ENCODE peak calls at places on chromosomes 1 and 21, in four cellular contexts. E is fibroblast of lung, M is brain microvascular endothelial cell, R is nephron progenitor cell. T is an unnamed sample.

GRCh38 chr1:186102559-186103148 is 272.4 kb downstream of the TPR start:
- DNase-seq in E (peak; percentile 94), M (peak; percentile 92), R (no peak), T (no peak)

GRCh38 chr1:62716397-62716796 is 28.2 kb upstream of the DOCK7 start:
- DNase-seq in E (no peak), M (no peak), R (no peak), T (peak; percentile 57)

GRCh38 chr1:62725255-62725654 is 37.1 kb upstream of the DOCK7 start:
- DNase-seq in E (peak; percentile 86), M (peak; percentile 20), R (no peak), T (no peak)

GRCh38 chr1:167430849-167431242 is 87.5 kb downstream of the CD247 start:
- DNase-seq in E (no peak), M (no peak), R (no peak), T (no peak)

GRCh38 chr1:245956225-245956624 is 550.9 kb downstream of the SMYD3 start:
- DNase-seq in E (peak; percentile 45), M (peak; percentile 31), R (no peak), T (no peak)

GRCh38 chr1:193240609-193241008 is 54.2 kb upstream of the B3GALT2 start:
- DNase-seq in E (no peak), M (no peak), R (no peak), T (no peak)

GRCh38 chr21:34886554-34887385 is 162.3 kb downstream of the RUNX1 start:
- DNase-seq in E (no peak), M (no peak), R (peak; percentile 67), T (peak; percentile 29)

GRCh38 chr1:32967863-32968571 is 3.4 kb upstream of the RNF19B start:
- DNase-seq in E (peak; percentile 75), M (peak; percentile 32), R (no peak), T (no peak)

GRCh38 chr1:18923721-18924610 is 21.6 kb upstream of the ALDH4A1 start:
- DNase-seq in E (no peak), M (no peak), R (no peak), T (no peak)

DNA sequence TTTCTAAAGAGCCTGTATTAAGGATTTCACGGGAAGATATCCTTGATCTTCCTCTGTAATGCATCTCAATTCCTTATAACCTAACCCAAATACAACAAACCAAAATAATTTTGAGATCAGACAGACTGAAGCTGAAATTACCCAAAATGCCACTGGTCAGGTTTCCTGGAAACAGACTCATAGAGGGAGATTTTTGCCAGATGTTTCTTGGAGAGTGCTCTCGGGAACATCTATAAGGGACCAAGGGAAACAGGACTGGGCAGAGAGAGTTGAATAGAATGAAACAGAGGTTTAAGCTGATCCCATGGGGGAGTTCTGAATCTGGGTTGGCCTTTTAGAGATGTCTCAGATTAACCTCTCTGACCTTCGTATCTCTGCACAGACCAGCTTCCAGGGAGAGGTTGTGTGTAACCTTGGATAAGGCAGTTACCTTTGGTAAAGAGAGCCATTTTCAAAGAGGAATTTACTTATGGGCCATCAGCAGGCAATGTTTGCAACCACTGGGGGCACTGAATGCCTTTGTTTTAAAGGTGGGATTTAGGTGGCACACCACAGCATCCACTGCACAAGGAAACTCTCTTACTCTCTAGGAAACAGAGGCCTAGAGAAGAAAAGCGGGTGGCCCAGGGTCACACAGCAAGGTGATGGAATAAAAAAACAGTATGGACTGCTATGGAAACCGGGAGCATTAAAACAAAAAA is 130.8 kb upstream of the SGIP1 start:
- DNase-seq in E (no peak), M (no peak), R (no peak), T (no peak)
- TF ChIP-seq CTCF in E (no peak), M (peak; percentile 19), R (no peak), T (no peak)

GRCh38 chr1:214541693-214542092 is 9.7 kb downstream of the PTPN14 start:
- DNase-seq in E (no peak), M (no peak), R (no peak), T (no peak)

GRCh38 chr1:214540324-214540723 is 11.1 kb downstream of the PTPN14 start:
- DNase-seq in E (no peak), M (no peak), R (no peak), T (no peak)

GRCh38 chr1:214538497-214538896 is 12.9 kb downstream of the PTPN14 start:
- DNase-seq in E (peak; percentile 23), M (no peak), R (no peak), T (no peak)

GRCh38 chr1:214542275-214543199 is 8.9 kb downstream of the PTPN14 start:
- DNase-seq in E (no peak), M (no peak), R (peak; percentile 17), T (no peak)

DNA sequence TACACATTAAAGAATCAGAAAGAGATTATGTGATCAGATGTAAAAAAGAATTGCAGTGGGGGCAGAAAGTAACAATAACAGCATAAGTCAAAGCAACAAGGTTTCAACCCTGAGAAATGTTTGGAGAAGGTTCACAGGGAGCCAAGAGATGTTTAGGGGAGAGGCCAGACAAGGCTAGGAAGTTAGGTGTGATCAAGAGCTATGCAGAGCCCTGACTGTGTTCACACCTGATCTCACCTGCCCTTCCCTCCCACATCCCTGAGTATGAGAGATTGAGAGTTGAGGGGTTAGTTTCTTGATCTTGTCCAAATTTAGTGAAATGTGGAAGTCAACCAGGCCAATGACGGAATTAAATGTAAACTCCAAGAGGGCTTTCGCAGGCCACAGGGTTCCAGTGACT is 10.2 kb downstream of the PTPN14 start:
- DNase-seq in E (no peak), M (no peak), R (no peak), T (no peak)
- TF ChIP-seq CTCF in E (no peak), M (no peak), R (no peak), T (no peak)

GRCh38 chr1:203120325-203121138 is 7.0 kb upstream of the ADORA1 start:
- DNase-seq in E (no peak), M (no peak), R (no peak), T (no peak)

GRCh38 chr1:203121186-203122015 is 6.1 kb upstream of the ADORA1 start:
- DNase-seq in E (no peak), M (no peak), R (no peak), T (no peak)

GRCh38 chr1:203114202-203114601 is 13.3 kb upstream of the ADORA1 start:
- DNase-seq in E (no peak), M (no peak), R (no peak), T (no peak)

GRCh38 chr1:203116048-203116810 is 11.3 kb upstream of the ADORA1 start:
- DNase-seq in E (no peak), M (no peak), R (no peak), T (no peak)

DNA sequence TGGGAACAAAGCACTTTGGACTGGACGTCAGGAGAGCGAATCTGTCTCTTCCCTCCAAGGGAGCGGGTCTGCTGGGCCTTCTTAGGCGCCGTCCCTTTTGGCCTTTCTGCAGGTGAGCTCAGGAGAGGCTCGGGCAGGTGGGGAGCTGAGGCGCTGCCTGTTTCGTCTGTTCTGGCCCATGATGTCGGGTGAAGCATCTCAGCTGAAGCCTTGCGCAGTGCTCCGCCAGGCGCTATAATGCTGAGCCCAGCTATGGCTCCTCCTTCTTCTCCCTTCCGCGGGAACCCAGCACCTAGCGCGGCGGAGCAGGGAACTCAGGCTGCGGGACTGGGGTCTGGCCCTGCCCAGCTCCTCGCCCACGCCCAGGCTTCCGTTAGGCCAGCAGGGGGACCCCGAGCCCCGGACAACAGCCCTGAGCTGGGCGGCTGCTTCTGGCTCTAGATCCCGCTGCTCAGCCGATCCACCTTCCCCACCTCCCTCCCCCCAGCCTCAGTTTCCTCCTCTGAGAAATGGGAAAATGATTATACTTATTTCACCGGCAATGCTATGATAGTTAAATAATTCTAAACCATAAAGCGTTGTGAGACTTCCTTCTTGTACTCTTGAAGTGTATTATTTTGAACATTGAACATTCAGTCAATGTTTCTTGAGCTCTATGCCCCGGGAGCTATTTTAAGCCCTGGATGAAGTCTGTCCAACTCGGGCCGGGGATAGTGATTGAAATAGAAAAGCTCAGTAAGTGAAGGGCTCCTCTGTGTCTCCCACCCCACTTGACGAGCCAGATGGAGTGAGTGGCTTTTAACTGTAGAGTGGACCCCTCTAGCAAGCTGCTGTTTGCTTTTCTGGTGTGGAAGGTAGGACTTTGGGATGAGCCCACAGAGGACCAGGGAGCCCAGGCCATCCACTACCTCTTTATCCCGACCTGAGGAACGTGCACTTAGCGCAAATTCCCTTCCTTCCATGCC is 9.6 kb upstream of the ADORA1 start:
- DNase-seq in E (peak; percentile 49), M (peak; percentile 14), R (peak; percentile 92), T (peak; percentile 58)
- TF ChIP-seq CTCF in E (peak; percentile 72), M (peak; percentile 89), R (peak; percentile 84), T (peak; percentile 59)

GRCh38 chr1:223811634-223812101 is 34.1 kb downstream of the TP53BP2 start:
- DNase-seq in E (peak; percentile 37), M (peak; percentile 20), R (no peak), T (no peak)
- TF ChIP-seq CTCF in E (peak; percentile 52), M (peak; percentile 46), R (peak; percentile 31), T (peak; percentile 14)

GRCh38 chr21:42062543-42063022 is 8.5 kb upstream of the UMODL1 start:
- DNase-seq in E (no peak), M (no peak), R (no peak), T (no peak)

GRCh38 chr21:42061195-42061865 is 9.8 kb upstream of the UMODL1 start:
- DNase-seq in E (no peak), M (no peak), R (no peak), T (peak; percentile 53)

GRCh38 chr21:42063206-42063577 is 7.9 kb upstream of the UMODL1 start:
- DNase-seq in E (no peak), M (no peak), R (no peak), T (no peak)

GRCh38 chr21:42061866-42062542 is 9.1 kb upstream of the UMODL1 start:
- DNase-seq in E (no peak), M (no peak), R (no peak), T (no peak)

GRCh38 chr21:42063578-42064521 is 7.3 kb upstream of the UMODL1 start:
- DNase-seq in E (peak; percentile 20), M (no peak), R (no peak), T (peak; percentile 43)
- TF ChIP-seq CTCF in E (no peak), M (no peak), R (no peak), T (no peak)

GRCh38 chr1:178885869-178886268 is 15.0 kb upstream of the ANGPTL1 start:
- DNase-seq in E (no peak), M (no peak), R (no peak), T (no peak)

GRCh38 chr1:178881950-178882349 is 11.1 kb upstream of the ANGPTL1 start:
- DNase-seq in E (no peak), M (no peak), R (no peak), T (no peak)

DNA sequence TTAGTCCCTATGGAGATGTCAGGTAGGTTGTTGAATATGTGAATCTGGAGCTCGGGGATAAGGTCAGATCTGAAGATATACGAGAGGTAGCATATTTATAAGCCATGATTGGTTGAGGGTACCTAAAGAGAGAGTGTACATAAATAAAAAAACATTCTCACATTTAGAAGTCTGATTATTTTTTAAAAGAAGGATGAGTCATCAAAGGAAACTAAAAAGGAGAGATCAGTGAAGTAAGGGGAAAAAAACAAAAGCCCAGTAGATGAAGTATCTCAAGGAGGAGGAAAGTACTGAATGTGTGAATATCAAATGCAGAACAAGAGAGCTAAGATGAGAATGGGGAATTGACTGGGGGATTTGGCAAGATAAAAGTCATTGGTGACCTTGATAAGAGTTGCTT is 15.7 kb upstream of the ANGPTL1 start:
- DNase-seq in E (no peak), M (no peak), R (no peak), T (no peak)
- TF ChIP-seq CTCF in E (no peak), M (no peak), R (no peak), T (no peak)

DNA sequence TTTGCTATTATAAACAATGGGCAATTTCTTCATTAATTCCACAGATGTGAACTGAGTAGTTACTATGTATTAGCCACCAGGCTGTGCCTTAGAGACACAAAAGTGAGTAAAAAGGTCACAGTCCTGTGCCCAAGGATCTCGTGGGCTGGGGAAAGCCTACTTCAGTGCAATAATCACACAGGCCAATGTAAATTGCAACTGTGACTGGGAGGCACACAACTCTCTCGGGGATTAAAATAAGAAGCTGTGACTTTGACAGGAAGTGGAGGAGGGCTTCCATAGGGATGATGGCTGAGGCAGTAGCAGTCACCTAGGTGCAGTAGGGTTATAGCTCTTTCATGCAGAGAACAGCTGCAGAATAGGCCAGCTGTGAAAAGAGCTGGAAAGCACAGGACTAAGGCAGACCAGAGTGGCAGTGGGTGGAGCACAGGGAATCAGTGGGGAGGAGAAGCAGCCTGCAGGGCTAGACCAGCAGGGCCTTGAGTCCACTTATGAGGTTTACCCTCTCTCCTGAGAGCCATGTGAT is 121.9 kb downstream of the MAB21L3 start:
- DNase-seq in E (no peak), M (no peak), R (no peak), T (no peak)
- TF ChIP-seq CTCF in E (no peak), M (no peak), R (no peak), T (no peak)